ENCODE peak calls at places on chromosomes 11 and 22, in six cellular contexts. F is OCI-LY7, J is NT2/D1, Y is mesendoderm, I is breast epithelium, K is adipocyte. E is an unnamed sample.

GRCh38 chr11:14611939-14612338 is 31.7 kb upstream of the PDE3B start:
- DNase-seq in F (no peak), J (no peak), Y (no peak), I (no peak), K (no peak), E (no peak)

GRCh38 chr11:133911169-133911568 is 45.6 kb downstream of the IGSF9B start:
- DNase-seq in F (no peak), J (no peak), Y (peak), I (no peak), K (no peak), E (no peak)

GRCh38 chr11:114059984-114060401 is 482 bp downstream of the ZBTB16 start:
- DNase-seq in F (no peak), J (no peak), Y (no peak), I (no peak), K (peak), E (no peak)

GRCh38 chr22:49238181-49239141 is 589.2 kb downstream of the BRD1 start:
- DNase-seq in F (no peak), J (no peak), Y (no peak), I (peak), K (no peak), E (no peak)

GRCh38 chr11:15871904-15872303 is 484.4 kb downstream of the SOX6 start:
- DNase-seq in F (no peak), J (peak), Y (no peak), I (no peak), K (no peak), E (no peak)

GRCh38 chr11:69686856-69687255 is 11.7 kb upstream of the LTO1 start:
- DNase-seq in F (no peak), J (no peak), Y (no peak), I (no peak), K (no peak), E (no peak)

GRCh38 chr22:22463855-22464540 is 44.5 kb downstream of the ZNF280B start:
- DNase-seq in F (peak), J (peak), Y (peak), I (no peak), K (peak), E (peak)

GRCh38 chr11:127926721-127927120 is 660.6 kb downstream of the ETS1 start:
- DNase-seq in F (no peak), J (no peak), Y (no peak), I (no peak), K (no peak), E (no peak)

GRCh38 chr22:23530766-23531282 is 49.3 kb downstream of the IGLL1 start:
- DNase-seq in F (no peak), J (no peak), Y (no peak), I (no peak), K (no peak), E (no peak)

GRCh38 chr11:57103899-57104605 is 77.7 kb upstream of the LRRC55 start:
- DNase-seq in F (no peak), J (no peak), Y (no peak), I (no peak), K (no peak), E (no peak)

GRCh38 chr11:116895053-116895757 is 57.8 kb upstream of the APOA1 start:
- DNase-seq in F (no peak), J (peak), Y (peak), I (no peak), K (no peak), E (no peak)

GRCh38 chr11:67375320-67376021 is 2.1 kb upstream of the CLCF1 start:
- DNase-seq in F (no peak), J (no peak), Y (no peak), I (no peak), K (no peak), E (no peak)
- H3K4me3 ChIP-seq in F (no peak), J (peak), Y (no peak), I (no peak), K (no peak), E (no peak)

GRCh38 chr22:36452473-36453265 is 28.8 kb downstream of the TXN2 start:
- DNase-seq in F (peak), J (no peak), Y (no peak), I (no peak), K (no peak), E (no peak)
- H3K4me3 ChIP-seq in F (peak), J (no peak), Y (no peak), I (no peak), K (no peak), E (no peak)

GRCh38 chr22:17672417-17672991 is 33.9 kb downstream of the BCL2L13 start:
- DNase-seq in F (no peak), J (no peak), Y (no peak), I (no peak), K (peak), E (no peak)
- H3K4me3 ChIP-seq in F (no peak), J (no peak), Y (no peak), I (no peak), K (no peak), E (no peak)

DNA sequence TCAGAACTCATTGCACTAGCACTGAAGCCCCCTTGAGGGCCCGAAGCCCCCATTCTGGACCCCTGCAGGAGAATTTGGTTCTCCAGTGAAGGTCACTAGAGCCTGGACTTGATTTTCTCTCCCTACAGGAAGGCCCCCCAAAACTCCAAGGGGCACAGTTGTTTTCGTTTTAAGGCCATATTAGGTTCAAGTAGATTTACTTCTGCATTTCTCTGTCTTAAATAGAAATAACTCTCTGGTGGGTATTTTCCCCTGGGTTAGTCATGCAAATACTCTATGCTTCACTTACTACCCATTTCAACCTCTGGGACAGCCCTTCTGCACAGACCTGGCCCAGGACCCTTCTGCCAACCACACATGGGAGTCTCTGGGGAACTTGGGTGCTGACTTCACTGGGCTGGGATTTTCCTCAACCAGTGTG is 41.6 kb downstream of the WEE1 start:
- DNase-seq in F (peak), J (no peak), Y (no peak), I (no peak), K (peak), E (no peak)
- H3K4me3 ChIP-seq in F (peak), J (no peak), Y (no peak), I (no peak), K (peak), E (no peak)

GRCh38 chr22:39375646-39376045 is 23.9 kb upstream of the TAB1 start:
- DNase-seq in F (no peak), J (no peak), Y (no peak), I (no peak), K (no peak), E (no peak)
- H3K4me3 ChIP-seq in F (no peak), J (no peak), Y (no peak), I (no peak), K (no peak), E (no peak)